ENCODE peak calls at places on chromosomes 13 and 19, in nine cellular contexts. One of them, this sample, is unnamed.

GRCh38 chr19:28977826-28978225 is 235.1 kb downstream of the UQCRFS1 start:
- DNase-seq in tibial nerve: no peak
- DNase-seq in K562: no peak
- DNase-seq in esophagus muscularis mucosa: no peak
- DNase-seq in sigmoid colon: no peak
- DNase-seq in A549: no peak
- DNase-seq in H1: no peak
- DNase-seq in upper lobe of left lung: no peak
- DNase-seq in ovary: no peak
- DNase-seq in this sample: no peak

GRCh38 chr13:50037788-50038187 is 22.5 kb downstream of the KCNRG start:
- DNase-seq in upper lobe of left lung: no peak
- DNase-seq in K562: no peak
- DNase-seq in H1: no peak
- DNase-seq in A549: no peak
- DNase-seq in ovary: no peak
- DNase-seq in sigmoid colon: no peak
- DNase-seq in esophagus muscularis mucosa: no peak
- DNase-seq in tibial nerve: no peak
- DNase-seq in this sample: no peak

GRCh38 chr13:85194482-85194881 is 604.7 kb downstream of the SLITRK6 start:
- DNase-seq in H1: no peak
- DNase-seq in sigmoid colon: no peak
- DNase-seq in A549: no peak
- DNase-seq in ovary: no peak
- DNase-seq in tibial nerve: no peak
- DNase-seq in esophagus muscularis mucosa: no peak
- DNase-seq in K562: no peak
- DNase-seq in upper lobe of left lung: no peak
- DNase-seq in this sample: no peak

GRCh38 chr19:7751157-7751783 is 3.9 kb upstream of the CD209 start:
- DNase-seq in ovary: no peak
- DNase-seq in esophagus muscularis mucosa: no peak
- DNase-seq in tibial nerve: no peak
- DNase-seq in upper lobe of left lung: no peak
- DNase-seq in sigmoid colon: no peak
- DNase-seq in A549: no peak
- DNase-seq in K562: no peak
- DNase-seq in H1: no peak
- DNase-seq in this sample: no peak

GRCh38 chr19:35076657-35077056 is 35.1 kb downstream of the HPN start:
- DNase-seq in H1: no peak
- DNase-seq in upper lobe of left lung: no peak
- DNase-seq in esophagus muscularis mucosa: no peak
- DNase-seq in K562: no peak
- DNase-seq in sigmoid colon: no peak
- DNase-seq in ovary: no peak
- DNase-seq in tibial nerve: no peak
- DNase-seq in A549: no peak
- DNase-seq in this sample: no peak

GRCh38 chr13:35736876-35737275 is 260.4 kb upstream of the MAB21L1 start:
- DNase-seq in esophagus muscularis mucosa: no peak
- DNase-seq in tibial nerve: no peak
- DNase-seq in A549: no peak
- DNase-seq in H1: no peak
- DNase-seq in K562: no peak
- DNase-seq in ovary: no peak
- DNase-seq in upper lobe of left lung: no peak
- DNase-seq in sigmoid colon: no peak
- DNase-seq in this sample: no peak

GRCh38 chr13:106302843-106303242 is 232.6 kb downstream of the EFNB2 start:
- DNase-seq in H1: no peak
- DNase-seq in ovary: no peak
- DNase-seq in esophagus muscularis mucosa: no peak
- DNase-seq in tibial nerve: no peak
- DNase-seq in K562: no peak
- DNase-seq in A549: no peak
- DNase-seq in sigmoid colon: no peak
- DNase-seq in upper lobe of left lung: no peak
- DNase-seq in this sample: no peak

GRCh38 chr13:109547942-109548860 is 238.2 kb downstream of the IRS2 start:
- DNase-seq in H1: no peak
- DNase-seq in A549: no peak
- DNase-seq in upper lobe of left lung: no peak
- DNase-seq in sigmoid colon: no peak
- DNase-seq in tibial nerve: no peak
- DNase-seq in K562: no peak
- DNase-seq in ovary: no peak
- DNase-seq in esophagus muscularis mucosa: peak
- DNase-seq in this sample: no peak

GRCh38 chr19:56877069-56877715 is 36.7 kb upstream of the PEG3 start:
- DNase-seq in ovary: no peak
- DNase-seq in H1: no peak
- DNase-seq in K562: no peak
- DNase-seq in A549: no peak
- DNase-seq in upper lobe of left lung: no peak
- DNase-seq in esophagus muscularis mucosa: no peak
- DNase-seq in tibial nerve: no peak
- DNase-seq in sigmoid colon: no peak
- DNase-seq in this sample: no peak

GRCh38 chr13:75359266-75359665 is 122.7 kb downstream of the TBC1D4 start:
- DNase-seq in A549: peak
- DNase-seq in sigmoid colon: no peak
- DNase-seq in upper lobe of left lung: no peak
- DNase-seq in esophagus muscularis mucosa: no peak
- DNase-seq in tibial nerve: no peak
- DNase-seq in H1: peak
- DNase-seq in K562: no peak
- DNase-seq in ovary: no peak
- DNase-seq in this sample: no peak

GRCh38 chr13:106569233-106570095 is 1.5 kb upstream of the ARGLU1 start:
- DNase-seq in tibial nerve: no peak
- DNase-seq in ovary: no peak
- DNase-seq in esophagus muscularis mucosa: no peak
- DNase-seq in K562: no peak
- DNase-seq in sigmoid colon: no peak
- DNase-seq in A549: no peak
- DNase-seq in upper lobe of left lung: no peak
- DNase-seq in H1: no peak
- DNase-seq in this sample: no peak

GRCh38 chr13:114062341-114062740 is 70.1 kb downstream of the RASA3 start:
- DNase-seq in A549: no peak
- DNase-seq in H1: no peak
- DNase-seq in esophagus muscularis mucosa: no peak
- DNase-seq in K562: no peak
- DNase-seq in tibial nerve: no peak
- DNase-seq in upper lobe of left lung: no peak
- DNase-seq in ovary: no peak
- DNase-seq in sigmoid colon: no peak
- DNase-seq in this sample: no peak

GRCh38 chr13:99063952-99064351 is 86.1 kb upstream of the DOCK9 start:
- DNase-seq in K562: no peak
- DNase-seq in ovary: no peak
- DNase-seq in upper lobe of left lung: no peak
- DNase-seq in H1: no peak
- DNase-seq in A549: no peak
- DNase-seq in esophagus muscularis mucosa: no peak
- DNase-seq in sigmoid colon: no peak
- DNase-seq in tibial nerve: no peak
- DNase-seq in this sample: no peak

GRCh38 chr13:111139452-111139851 is 24.3 kb downstream of the ARHGEF7 start:
- DNase-seq in ovary: no peak
- DNase-seq in K562: no peak
- DNase-seq in A549: no peak
- DNase-seq in tibial nerve: no peak
- DNase-seq in upper lobe of left lung: no peak
- DNase-seq in H1: no peak
- DNase-seq in sigmoid colon: no peak
- DNase-seq in esophagus muscularis mucosa: no peak
- DNase-seq in this sample: peak

GRCh38 chr19:7923295-7924191 is 2.4 kb downstream of the CTXN1 start:
- DNase-seq in upper lobe of left lung: no peak
- DNase-seq in sigmoid colon: peak
- DNase-seq in tibial nerve: no peak
- DNase-seq in H1: no peak
- DNase-seq in ovary: no peak
- DNase-seq in A549: no peak
- DNase-seq in K562: no peak
- DNase-seq in esophagus muscularis mucosa: no peak
- DNase-seq in this sample: no peak

GRCh38 chr13:48156466-48156865 is 61.6 kb upstream of the MED4 start:
- DNase-seq in ovary: no peak
- DNase-seq in H1: no peak
- DNase-seq in esophagus muscularis mucosa: no peak
- DNase-seq in sigmoid colon: no peak
- DNase-seq in A549: no peak
- DNase-seq in tibial nerve: no peak
- DNase-seq in upper lobe of left lung: peak
- DNase-seq in K562: no peak
- DNase-seq in this sample: no peak

GRCh38 chr19:56136362-56136761 is 4.7 kb upstream of the ZNF444 start:
- DNase-seq in upper lobe of left lung: peak
- DNase-seq in H1: peak
- DNase-seq in esophagus muscularis mucosa: no peak
- DNase-seq in tibial nerve: no peak
- DNase-seq in A549: no peak
- DNase-seq in K562: no peak
- DNase-seq in ovary: no peak
- DNase-seq in sigmoid colon: no peak
- DNase-seq in this sample: no peak

GRCh38 chr19:41877490-41877876 is 404 bp downstream of the CD79A start:
- DNase-seq in A549: no peak
- DNase-seq in H1: no peak
- DNase-seq in sigmoid colon: no peak
- DNase-seq in ovary: no peak
- DNase-seq in K562: no peak
- DNase-seq in tibial nerve: no peak
- DNase-seq in esophagus muscularis mucosa: no peak
- DNase-seq in upper lobe of left lung: peak
- DNase-seq in this sample: no peak

GRCh38 chr13:26025196-26025595 is 26.6 kb downstream of the SHISA2 start:
- DNase-seq in tibial nerve: no peak
- DNase-seq in sigmoid colon: no peak
- DNase-seq in K562: no peak
- DNase-seq in ovary: no peak
- DNase-seq in upper lobe of left lung: no peak
- DNase-seq in esophagus muscularis mucosa: no peak
- DNase-seq in A549: no peak
- DNase-seq in H1: no peak
- DNase-seq in this sample: no peak
- TF ChIP-seq EP300 in tibial nerve: no peak
- TF ChIP-seq EP300 in sigmoid colon: no peak
- TF ChIP-seq EP300 in K562: no peak
- TF ChIP-seq EP300 in ovary: no peak
- TF ChIP-seq EP300 in upper lobe of left lung: no peak
- TF ChIP-seq EP300 in esophagus muscularis mucosa: no peak
- TF ChIP-seq EP300 in A549: no peak
- TF ChIP-seq EP300 in H1: no peak
- TF ChIP-seq EP300 in this sample: no peak

DNA sequence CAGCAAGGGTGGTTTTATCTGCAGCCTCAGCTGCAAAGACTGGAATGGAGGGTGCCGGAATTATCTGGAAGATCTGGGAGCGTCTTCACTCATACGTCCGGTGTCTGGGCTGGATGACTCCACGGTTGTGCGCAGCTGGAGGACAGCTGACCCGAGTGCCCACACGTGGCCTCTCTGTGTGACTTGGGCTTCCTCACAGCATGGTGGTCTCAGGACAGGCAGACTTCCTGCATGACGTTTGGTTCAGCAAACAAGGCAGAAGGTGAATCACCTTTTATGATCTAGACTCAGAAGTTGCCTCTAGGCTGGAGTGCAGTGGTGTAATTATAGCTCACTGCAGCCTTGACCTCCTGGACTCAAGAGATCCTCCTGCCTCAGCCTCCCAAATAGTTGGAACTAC is 33.2 kb downstream of the CACNG6 start:
- DNase-seq in sigmoid colon: no peak
- DNase-seq in tibial nerve: no peak
- DNase-seq in K562: no peak
- DNase-seq in H1: no peak
- DNase-seq in esophagus muscularis mucosa: no peak
- DNase-seq in upper lobe of left lung: no peak
- DNase-seq in ovary: no peak
- DNase-seq in A549: no peak
- DNase-seq in this sample: no peak
- TF ChIP-seq EP300 in sigmoid colon: no peak
- TF ChIP-seq EP300 in tibial nerve: no peak
- TF ChIP-seq EP300 in K562: no peak
- TF ChIP-seq EP300 in H1: no peak
- TF ChIP-seq EP300 in esophagus muscularis mucosa: no peak
- TF ChIP-seq EP300 in upper lobe of left lung: no peak
- TF ChIP-seq EP300 in ovary: no peak
- TF ChIP-seq EP300 in A549: no peak
- TF ChIP-seq EP300 in this sample: no peak

DNA sequence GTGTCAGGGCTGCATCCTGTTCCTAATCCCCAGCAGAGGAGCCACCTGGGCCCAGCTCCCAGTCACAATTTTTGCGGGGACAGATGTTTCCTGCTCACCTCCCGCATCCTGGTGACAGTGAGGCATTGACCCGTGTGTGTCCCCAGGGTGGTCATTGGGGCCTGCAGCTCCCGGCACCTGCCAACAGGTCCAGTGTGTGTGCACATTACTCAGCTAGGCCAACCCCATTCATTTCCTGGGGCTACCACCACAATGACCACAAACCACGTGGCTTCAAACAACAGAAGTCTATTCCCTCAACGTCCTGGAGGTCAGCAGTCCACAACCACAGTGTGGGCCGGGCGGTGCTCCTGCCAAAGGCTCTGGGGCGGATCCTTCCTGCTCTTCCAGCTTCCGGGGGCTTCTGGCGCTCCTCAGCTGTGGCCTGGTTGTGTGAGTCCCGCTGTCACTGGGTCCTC is 11.9 kb upstream of the F2RL3 start:
- DNase-seq in upper lobe of left lung: no peak
- DNase-seq in A549: no peak
- DNase-seq in H1: no peak
- DNase-seq in esophagus muscularis mucosa: no peak
- DNase-seq in K562: no peak
- DNase-seq in ovary: no peak
- DNase-seq in tibial nerve: no peak
- DNase-seq in sigmoid colon: no peak
- DNase-seq in this sample: no peak
- TF ChIP-seq EP300 in upper lobe of left lung: no peak
- TF ChIP-seq EP300 in A549: no peak
- TF ChIP-seq EP300 in H1: no peak
- TF ChIP-seq EP300 in esophagus muscularis mucosa: no peak
- TF ChIP-seq EP300 in K562: no peak
- TF ChIP-seq EP300 in ovary: no peak
- TF ChIP-seq EP300 in tibial nerve: no peak
- TF ChIP-seq EP300 in sigmoid colon: no peak
- TF ChIP-seq EP300 in this sample: no peak

DNA sequence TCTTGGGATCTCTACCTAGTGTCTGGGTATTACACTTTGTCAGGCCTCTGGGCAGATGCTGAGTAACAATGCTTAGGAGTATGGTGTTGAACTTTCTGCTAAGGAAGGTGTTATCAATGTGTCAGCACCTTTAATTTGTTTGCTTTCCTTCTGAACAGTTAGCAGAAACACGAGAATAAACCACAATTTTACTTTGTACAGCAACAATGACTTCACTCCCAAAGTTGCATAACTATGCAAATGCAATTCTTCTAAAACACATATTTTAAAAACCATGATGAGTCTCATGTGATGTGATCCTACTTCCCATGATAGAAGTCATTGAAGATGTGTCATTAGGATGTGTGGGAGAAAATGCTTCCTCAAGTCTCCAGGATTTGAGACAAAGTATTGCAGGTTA is 155.0 kb downstream of the POSTN start:
- DNase-seq in upper lobe of left lung: no peak
- DNase-seq in sigmoid colon: no peak
- DNase-seq in K562: no peak
- DNase-seq in ovary: no peak
- DNase-seq in tibial nerve: no peak
- DNase-seq in esophagus muscularis mucosa: no peak
- DNase-seq in A549: no peak
- DNase-seq in H1: no peak
- DNase-seq in this sample: no peak
- TF ChIP-seq EP300 in upper lobe of left lung: no peak
- TF ChIP-seq EP300 in sigmoid colon: no peak
- TF ChIP-seq EP300 in K562: no peak
- TF ChIP-seq EP300 in ovary: no peak
- TF ChIP-seq EP300 in tibial nerve: no peak
- TF ChIP-seq EP300 in esophagus muscularis mucosa: no peak
- TF ChIP-seq EP300 in A549: no peak
- TF ChIP-seq EP300 in H1: no peak
- TF ChIP-seq EP300 in this sample: no peak